ENCODE peak calls at places on chromosome 1, in nine cellular contexts. J, W, K, T, M, S, Z, F and P are unnamed samples. For H3K4me1, the result is how much of the 10 kb centered on the place peaks cover.

GRCh38 chr1:9449106-9449627 is 90.1 kb upstream of the SLC25A33 start:
- DNase-seq in K (no peak), F (no peak), W (peak), S (no peak), J (no peak), M (peak), Z (no peak), T (no peak), P (no peak)

GRCh38 chr1:178093958-178094751 is at the start of gene RASAL2:
- DNase-seq in W (peak), F (peak), Z (peak), J (peak), T (peak), K (peak), M (peak), S (peak), P (no peak)

GRCh38 chr1:234875953-234876814 is 252.5 kb downstream of the TOMM20 start:
- DNase-seq in M (peak), T (peak), Z (no peak), F (no peak), S (no peak), J (no peak), K (no peak), W (peak), P (no peak)

GRCh38 chr1:172041689-172042088 is 200.4 kb downstream of the DNM3 start:
- DNase-seq in F (no peak), T (no peak), J (no peak), Z (no peak), S (no peak), W (peak), K (no peak), M (peak), P (no peak)

GRCh38 chr1:226912587-226913176 is 27.4 kb upstream of the COQ8A start:
- DNase-seq in M (peak), K (no peak), T (peak), S (peak), Z (peak), J (peak), W (peak), F (peak), P (no peak)

GRCh38 chr1:44531785-44532566 is 126.9 kb downstream of the RNF220 start:
- DNase-seq in W (peak), T (no peak), S (no peak), K (no peak), J (no peak), M (peak), F (no peak), Z (no peak), P (peak)

GRCh38 chr1:12617511-12617900 is 504 bp downstream of the DHRS3 start:
- DNase-seq in J (no peak), M (no peak), K (no peak), Z (no peak), W (no peak), F (peak), T (peak), S (peak), P (no peak)

GRCh38 chr1:53835491-53835890 is 2.6 kb downstream of the NDC1 start:
- DNase-seq in W (peak), J (no peak), S (no peak), M (peak), F (no peak), T (no peak), K (no peak), Z (no peak), P (no peak)

GRCh38 chr1:222828939-222829338 is 14.1 kb downstream of the DISP1 start:
- DNase-seq in M (no peak), S (peak), F (no peak), T (no peak), Z (no peak), K (no peak), J (no peak), W (no peak), P (no peak)

GRCh38 chr1:226643167-226643566 is 94.6 kb downstream of the STUM start:
- DNase-seq in K (peak), F (no peak), J (no peak), Z (no peak), S (no peak), W (peak), M (peak), T (no peak), P (no peak)

GRCh38 chr1:77060000-77060399 is 159.2 kb downstream of the PIGK start:
- DNase-seq in K (no peak), W (no peak), S (no peak), F (peak), Z (peak), M (no peak), T (no peak), J (peak), P (no peak)

GRCh38 chr1:166354411-166354810 is 187.6 kb upstream of the FAM78B start:
- DNase-seq in M (no peak), F (peak), S (no peak), W (no peak), J (peak), T (no peak), Z (peak), K (no peak), P (no peak)

GRCh38 chr1:112239953-112240352 is 156.1 kb upstream of the CTTNBP2NL start:
- DNase-seq in S (no peak), W (no peak), F (no peak), K (no peak), M (no peak), J (no peak), Z (no peak), T (no peak), P (no peak)

GRCh38 chr1:162498442-162498785 is 796 bp downstream of the UHMK1 start:
- DNase-seq in W (peak), K (no peak), T (no peak), J (no peak), S (no peak), M (peak), F (no peak), Z (no peak), P (no peak)
- TF ChIP-seq CTCF in W (no peak), K (no peak), T (no peak), J (no peak), S (no peak), M (no peak), F (no peak), Z (no peak), P (no peak)

GRCh38 chr1:87331319-87332269 is 2.9 kb downstream of the LMO4 start:
- DNase-seq in M (peak), K (peak), Z (peak), S (peak), W (peak), T (peak), J (peak), F (peak), P (no peak)
- H3K9ac ChIP-seq in M (peak), K (peak), Z (peak), S (peak), W (peak), T (peak), J (no peak), F (peak), P (peak)

DNA sequence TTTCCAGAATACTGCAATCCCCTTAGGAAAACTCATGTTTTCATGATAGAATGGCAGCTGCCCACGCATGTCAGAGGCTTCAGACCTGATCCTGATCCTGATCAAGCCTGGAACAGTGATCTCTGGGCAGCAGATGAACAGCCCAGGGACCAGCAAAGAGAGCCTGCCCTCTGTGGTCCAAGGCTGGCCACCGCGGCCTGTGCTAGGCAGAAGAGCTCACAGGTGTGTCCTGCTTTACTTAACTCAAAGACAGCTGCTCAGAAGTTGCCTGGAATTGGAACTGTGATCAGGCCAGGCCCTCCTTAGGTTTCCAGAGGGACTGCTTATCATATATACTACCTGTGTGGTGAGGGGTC is 21.2 kb upstream of the BCAR3 start:
- DNase-seq in J (no peak), M (no peak), T (no peak), K (no peak), Z (no peak), F (no peak), S (no peak), W (no peak), P (no peak)
- H3K4me1 ChIP-seq in J (under half), M (under half), T (under half), K (under half), Z (under half), F (under half), S (under half), W (under half), P (half or more)

GRCh38 chr1:232317336-232317735 is 312.6 kb downstream of the SIPA1L2 start:
- DNase-seq in S (no peak), F (no peak), K (no peak), W (no peak), M (no peak), Z (no peak), J (no peak), T (no peak), P (no peak)
- TF ChIP-seq CTCF in S (no peak), F (no peak), K (no peak), W (no peak), M (no peak), Z (no peak), J (no peak), T (no peak), P (no peak)

GRCh38 chr1:211522804-211523203 is 30.8 kb upstream of the RD3 start:
- DNase-seq in J (no peak), Z (no peak), M (no peak), T (no peak), W (no peak), F (no peak), K (no peak), S (no peak), P (no peak)

GRCh38 chr1:211521102-211521815 is 29.3 kb upstream of the RD3 start:
- DNase-seq in T (no peak), W (no peak), S (no peak), M (no peak), F (no peak), Z (no peak), K (no peak), J (no peak), P (no peak)

GRCh38 chr1:211518330-211519289 is 26.6 kb upstream of the RD3 start:
- DNase-seq in W (no peak), Z (no peak), K (no peak), T (no peak), S (peak), M (no peak), F (no peak), J (no peak), P (no peak)

GRCh38 chr1:211519602-211520001 is 27.6 kb upstream of the RD3 start:
- DNase-seq in J (no peak), W (no peak), S (no peak), M (no peak), F (no peak), K (no peak), Z (no peak), T (no peak), P (no peak)

DNA sequence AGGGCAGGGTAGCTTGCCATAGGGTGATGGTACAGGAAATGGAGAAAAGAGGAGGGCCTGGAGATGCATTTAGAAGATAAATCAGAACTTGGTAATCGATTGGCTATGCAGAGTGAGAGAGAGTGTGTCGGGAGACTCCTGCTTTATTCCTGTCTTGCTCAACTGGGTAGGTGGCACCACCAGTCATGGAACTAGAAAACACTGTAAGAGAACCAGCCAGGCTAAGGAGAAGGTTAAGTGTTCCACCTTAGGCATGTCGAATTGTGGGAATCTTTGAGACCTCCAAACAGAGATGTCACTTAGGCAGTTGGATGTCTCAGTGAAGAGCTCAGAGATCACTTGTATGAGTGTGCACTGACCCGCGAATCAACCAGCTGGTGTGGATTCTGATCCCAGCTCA is 28.7 kb upstream of the RD3 start:
- DNase-seq in J (no peak), S (no peak), M (peak), W (no peak), F (no peak), K (no peak), Z (no peak), T (no peak), P (no peak)
- H3K9ac ChIP-seq in J (no peak), S (no peak), M (no peak), W (no peak), F (no peak), K (no peak), Z (no peak), T (no peak), P (no peak)